ENCODE peak calls at places on chromosome 10, in eight cellular contexts. B is breast epithelium, G is HepG2, O is aorta, K is testis, L is GM23248, A is left ventricle myocardium inferior, P is dorsolateral prefrontal cortex. W is an unnamed sample.
A peak's percentile ranks its signal among the peaks of the same experiment; 100 is the strongest.

GRCh38 chr10:36888925-36889573 is 236.3 kb upstream of the ANKRD30A start:
- DNase-seq in B (peak; percentile 65), G (peak; percentile 89), O (no peak), K (peak; percentile 65), L (peak; percentile 24), A (no peak), P (no peak), W (peak; percentile 57)

GRCh38 chr10:76037531-76037930 is 606.1 kb downstream of the LRMDA start:
- DNase-seq in B (no peak), G (no peak), O (no peak), K (no peak), L (peak; percentile 54), A (no peak), P (no peak), W (no peak)

GRCh38 chr10:27642023-27642589 is 103.5 kb downstream of the MKX start:
- DNase-seq in B (no peak), G (no peak), O (no peak), K (no peak), L (no peak), A (no peak), P (no peak), W (no peak)

GRCh38 chr10:132662186-132662920 is 123.6 kb downstream of the NKX6-2 start:
- DNase-seq in B (no peak), G (no peak), O (peak; percentile 55), K (no peak), L (no peak), A (no peak), P (peak; percentile 11), W (peak; percentile 22)

GRCh38 chr10:30070001-30070759 is 10.8 kb upstream of the JCAD start:
- DNase-seq in B (no peak), G (peak; percentile 70), O (no peak), K (peak; percentile 78), L (no peak), A (no peak), P (no peak), W (no peak)

GRCh38 chr10:8055420-8056349 is 1.2 kb downstream of the GATA3 start:
- DNase-seq in B (peak; percentile 52), G (no peak), O (peak; percentile 61), K (no peak), L (no peak), A (no peak), P (no peak), W (peak; percentile 53)

GRCh38 chr10:22710139-22710745 is 4.1 kb downstream of the PIP4K2A start:
- DNase-seq in B (no peak), G (no peak), O (no peak), K (no peak), L (no peak), A (no peak), P (no peak), W (peak; percentile 32)

GRCh38 chr10:29636178-29636577 is 1.4 kb upstream of the SVIL start:
- DNase-seq in B (no peak), G (no peak), O (no peak), K (no peak), L (peak; percentile 82), A (no peak), P (no peak), W (no peak)

GRCh38 chr10:117993166-117993565 is 53.6 kb downstream of the RAB11FIP2 start:
- DNase-seq in B (no peak), G (no peak), O (no peak), K (no peak), L (no peak), A (no peak), P (no peak), W (no peak)

GRCh38 chr10:133258818-133259602 is 17.7 kb downstream of the ADAM8 start:
- DNase-seq in B (no peak), G (peak; percentile 30), O (peak; percentile 92), K (peak; percentile 57), L (peak; percentile 100), A (peak; percentile 72), P (no peak), W (peak; percentile 40)

GRCh38 chr10:11381023-11381422 is 230.4 kb downstream of the USP6NL start:
- DNase-seq in B (no peak), G (no peak), O (no peak), K (no peak), L (peak; percentile 11), A (no peak), P (no peak), W (no peak)
- H3K27ac ChIP-seq in B (no peak overlapping the region), G (no peak overlapping the region), O (no peak overlapping the region), K (no peak overlapping the region), L (no peak overlapping the region), A (no peak overlapping the region), P (no peak overlapping the region), W (no peak overlapping the region)

GRCh38 chr10:52212802-52213510 is 101.1 kb upstream of the DKK1 start:
- DNase-seq in B (no peak), G (peak; percentile 64), O (no peak), K (no peak), L (no peak), A (no peak), P (no peak), W (no peak)
- H3K27ac ChIP-seq in B (no peak overlapping the region), G (peak overlapping the region; percentile 33), O (no peak overlapping the region), K (no peak overlapping the region), L (peak overlapping the region; percentile 13), A (peak overlapping the region; percentile 7), P (no peak overlapping the region), W (no peak overlapping the region)

GRCh38 chr10:646118-646524 is 43.3 kb downstream of the DIP2C start:
- DNase-seq in B (no peak), G (no peak), O (no peak), K (no peak), L (no peak), A (no peak), P (no peak), W (no peak)
- H3K27ac ChIP-seq in B (no peak overlapping the region), G (no peak overlapping the region), O (no peak overlapping the region), K (no peak overlapping the region), L (no peak overlapping the region), A (no peak overlapping the region), P (no peak overlapping the region), W (no peak overlapping the region)

GRCh38 chr10:86970152-86970886 is 2.0 kb downstream of the ADIRF start:
- DNase-seq in B (peak; percentile 88), G (no peak), O (peak; percentile 94), K (peak; percentile 80), L (peak; percentile 77), A (peak; percentile 88), P (no peak), W (peak; percentile 62)

GRCh38 chr10:86969421-86970041 is 1.2 kb downstream of the ADIRF start:
- DNase-seq in B (no peak), G (no peak), O (peak; percentile 75), K (no peak), L (peak; percentile 89), A (peak; percentile 20), P (no peak), W (no peak)

GRCh38 chr10:86972613-86973380 is 4.5 kb downstream of the ADIRF start:
- DNase-seq in B (no peak), G (no peak), O (peak; percentile 67), K (no peak), L (no peak), A (no peak), P (no peak), W (no peak)

GRCh38 chr10:86970887-86971145 is 2.5 kb downstream of the ADIRF start:
- DNase-seq in B (no peak), G (no peak), O (no peak), K (no peak), L (no peak), A (no peak), P (no peak), W (no peak)

DNA sequence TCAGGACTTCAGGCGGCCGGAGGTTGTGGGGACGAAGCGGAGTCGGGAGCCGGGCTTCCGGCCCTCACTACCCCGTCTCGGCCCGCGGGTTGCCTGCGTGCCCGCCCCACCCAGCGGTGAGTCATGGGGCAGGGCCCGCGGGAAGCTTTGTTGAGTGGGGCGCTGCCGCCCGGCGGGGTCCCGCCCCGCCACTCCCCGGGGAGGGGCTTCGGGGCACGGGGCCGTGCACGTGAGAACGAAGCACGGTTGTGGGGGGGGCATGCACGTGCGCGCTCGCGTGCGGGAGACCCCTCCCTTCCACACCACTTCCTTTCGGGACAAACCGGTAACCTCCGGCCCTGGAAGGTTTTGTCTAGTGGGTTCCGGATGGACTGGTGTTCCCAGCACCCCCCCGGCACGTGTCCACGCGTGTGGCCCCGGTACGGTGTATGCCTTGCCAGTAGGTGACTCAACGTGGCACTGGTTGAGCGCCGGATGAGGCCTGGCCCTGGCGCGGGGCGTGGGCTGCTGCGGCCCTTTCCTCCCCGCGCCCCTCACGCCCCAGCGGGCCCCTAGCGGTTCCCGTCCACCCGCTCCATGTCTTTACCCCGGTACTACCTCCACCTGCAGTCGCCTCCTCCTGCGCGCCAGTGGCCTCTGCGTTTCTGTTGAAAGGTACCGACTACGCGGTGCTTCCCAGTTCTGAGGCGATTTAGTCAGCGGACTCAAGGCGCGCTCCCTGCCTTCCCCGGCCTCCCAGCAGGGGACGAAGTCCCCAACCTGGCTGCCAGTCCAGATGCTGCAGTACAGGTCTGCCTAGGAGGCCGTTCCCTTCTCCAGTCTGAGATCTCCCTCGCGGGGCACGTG is 3.1 kb downstream of the ADIRF start:
- DNase-seq in B (peak; percentile 92), G (no peak), O (peak; percentile 97), K (peak; percentile 90), L (peak; percentile 97), A (peak; percentile 87), P (no peak), W (peak; percentile 96)
- H3K27ac ChIP-seq in B (peak overlapping the region; percentile 100), G (no peak overlapping the region), O (peak overlapping the region; percentile 92), K (peak overlapping the region; percentile 98), L (peak overlapping the region; percentile 99), A (peak overlapping the region; percentile 97), P (peak overlapping the region; percentile 90), W (peak overlapping the region; percentile 96)

GRCh38 chr10:78295242-78295641 is 261.6 kb downstream of the RPS24 start:
- DNase-seq in B (no peak), G (no peak), O (peak; percentile 0), K (no peak), L (no peak), A (no peak), P (no peak), W (no peak)
- H3K27ac ChIP-seq in B (no peak overlapping the region), G (no peak overlapping the region), O (no peak overlapping the region), K (no peak overlapping the region), L (no peak overlapping the region), A (no peak overlapping the region), P (no peak overlapping the region), W (no peak overlapping the region)